ENCODE peak calls at places on chromosome X, in four cellular contexts. S is endothelial cell of umbilical vein, E is prostate gland, D is transverse colon. O is an unnamed sample.

GRCh38 chrX:107135076-107135964 is 16.7 kb upstream of the RBM41 start:
- DNase-seq in E (no peak), D (no peak), S (no peak), O (no peak)

GRCh38 chrX:110315541-110315940 is 2.3 kb downstream of the AMMECR1 start:
- DNase-seq in E (no peak), D (no peak), S (no peak), O (no peak)

GRCh38 chrX:19683817-19684216 is 168.5 kb upstream of the MAP3K15 start:
- DNase-seq in D (no peak), S (no peak), E (no peak), O (no peak)

GRCh38 chrX:43644124-43644701 is 11.9 kb upstream of the MAOA start:
- DNase-seq in S (no peak), E (no peak), D (no peak), O (no peak)

GRCh38 chrX:147917700-147918694 is 6.3 kb downstream of the FMR1 start:
- DNase-seq in D (no peak), E (no peak), S (peak), O (no peak)

GRCh38 chrX:69154051-69154450 is 11.2 kb downstream of the PJA1 start:
- DNase-seq in E (no peak), D (no peak), S (no peak), O (no peak)

GRCh38 chrX:107738768-107739167 is 36.8 kb downstream of the TSC22D3 start:
- DNase-seq in D (no peak), S (no peak), E (no peak), O (no peak)

GRCh38 chrX:65674351-65674893 is 7.0 kb downstream of the MSN start:
- DNase-seq in E (no peak), S (peak), D (no peak), O (no peak)

GRCh38 chrX:11968991-11969390 is 169.3 kb upstream of the FRMPD4 start:
- DNase-seq in D (no peak), S (no peak), E (no peak), O (no peak)

GRCh38 chrX:65034292-65034640 is 58.0 kb upstream of the ZC4H2 start:
- DNase-seq in E (no peak), S (no peak), D (no peak), O (no peak)

GRCh38 chrX:964831-965416 is 247.5 kb downstream of the CRLF2 start:
- DNase-seq in D (no peak), S (no peak), E (no peak), O (no peak)

GRCh38 chrX:135389717-135390116 is 32.0 kb upstream of the SMIM10L2A start:
- DNase-seq in E (no peak), S (no peak), D (no peak), O (no peak)

GRCh38 chrX:48919360-48919821 is 567 bp upstream of the PIM2 start:
- DNase-seq in D (no peak), E (no peak), S (no peak), O (no peak)

DNA sequence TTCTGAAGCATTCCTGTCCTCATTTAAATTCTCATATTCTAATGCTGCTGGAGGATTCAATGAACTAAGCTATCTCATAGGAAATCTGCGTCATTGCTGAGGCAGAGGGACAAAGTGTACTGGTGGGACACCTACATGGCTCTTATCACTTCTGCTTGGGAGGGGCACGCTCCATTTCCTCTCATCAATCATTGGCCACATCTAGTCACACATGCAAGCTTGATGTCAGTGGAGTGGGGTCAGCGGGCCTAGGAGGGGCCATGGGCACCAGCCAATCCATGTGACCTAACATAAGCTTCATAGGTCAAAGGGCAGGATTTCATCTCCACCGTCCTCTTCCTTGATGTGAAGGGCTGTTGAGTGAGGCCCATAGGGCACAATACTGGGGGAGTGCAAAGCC is 21.4 kb downstream of the BEX3 start:
- DNase-seq in D (no peak), S (no peak), E (no peak), O (no peak)
- H3K27ac ChIP-seq in D (no peak), S (peak), E (no peak), O (no peak)

GRCh38 chrX:153336988-153337387 is 3.0 kb downstream of the ZNF275 start:
- DNase-seq in S (no peak), E (no peak), D (no peak), O (no peak)

GRCh38 chrX:153334654-153335295 is 822 bp downstream of the ZNF275 start:
- DNase-seq in S (no peak), E (no peak), D (no peak), O (no peak)

GRCh38 chrX:153336128-153336894 is 2.4 kb downstream of the ZNF275 start:
- DNase-seq in S (no peak), D (no peak), E (no peak), O (no peak)

GRCh38 chrX:153333271-153333670 is 682 bp upstream of the ZNF275 start:
- DNase-seq in E (no peak), S (no peak), D (no peak), O (no peak)

DNA sequence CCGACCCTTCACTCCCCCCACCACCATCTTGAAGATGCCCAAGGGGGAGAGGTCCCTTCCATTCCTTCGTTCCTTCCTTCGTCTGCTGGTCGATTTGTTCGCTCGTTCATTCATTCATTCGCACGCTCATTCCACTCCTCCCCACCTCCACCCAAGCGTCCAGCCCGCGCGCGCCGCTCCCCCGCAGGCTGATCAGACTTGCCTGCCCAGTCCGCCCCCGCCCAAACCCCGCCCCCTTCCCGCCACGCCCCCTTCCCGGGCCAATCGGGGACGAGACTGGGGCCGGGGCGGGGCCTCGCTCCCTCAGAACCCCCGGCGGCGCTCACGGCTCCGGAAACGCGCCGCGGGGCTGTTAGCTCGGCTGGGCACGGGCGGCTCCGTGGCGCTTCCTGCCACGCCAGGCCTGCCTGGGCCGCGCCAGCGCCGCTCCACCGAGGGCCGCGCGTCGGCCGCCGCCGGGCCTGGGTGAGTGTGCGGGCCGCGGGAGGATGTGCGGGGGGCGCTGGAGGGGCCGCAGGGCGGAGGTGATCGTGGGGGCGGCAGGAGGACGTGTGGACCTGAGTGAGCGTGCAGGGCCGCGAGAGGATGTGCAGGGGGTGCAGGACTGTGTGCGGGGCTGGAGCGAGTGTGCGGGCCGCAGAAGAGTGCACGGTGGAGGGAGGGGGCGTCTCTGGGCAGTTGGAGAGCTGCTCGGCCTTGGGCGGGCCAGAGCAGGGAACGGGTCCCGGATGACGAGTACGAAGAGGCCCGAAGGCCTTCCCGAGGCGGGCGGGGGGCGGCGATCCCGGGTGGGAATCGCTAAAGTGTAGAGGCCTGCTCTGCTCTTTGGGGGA is at the start of gene ZNF275:
- DNase-seq in D (peak), S (peak), E (peak), O (no peak)
- TF ChIP-seq POLR2AphosphoS5 in D (peak), S (peak), E (peak), O (peak)

GRCh38 chrX:71919436-71919835 is 8.8 kb downstream of the NHSL2 start:
- DNase-seq in S (no peak), D (no peak), E (no peak), O (no peak)
- H3K27ac ChIP-seq in S (no peak), D (no peak), E (no peak), O (no peak)

GRCh38 chrX:13398073-13398823 is 78.4 kb upstream of the ATXN3L start:
- DNase-seq in S (peak), D (peak), E (no peak), O (no peak)
- TF ChIP-seq POLR2AphosphoS5 in S (peak), D (peak), E (no peak), O (no peak)

GRCh38 chrX:30659421-30659820 is 6.2 kb downstream of the GK start:
- DNase-seq in D (no peak), S (peak), E (no peak), O (no peak)
- H3K27ac ChIP-seq in D (peak), S (peak), E (no peak), O (no peak)

GRCh38 chrX:38468758-38469157 is 92.6 kb upstream of the TSPAN7 start:
- DNase-seq in S (no peak), D (no peak), E (no peak), O (no peak)
- TF ChIP-seq POLR2AphosphoS5 in S (no peak), D (no peak), E (no peak), O (no peak)

GRCh38 chrX:119669424-119670037 is 23.4 kb downstream of the SEPTIN6 start:
- DNase-seq in D (no peak), S (peak), E (no peak), O (no peak)
- H3K27ac ChIP-seq in D (peak), S (no peak), E (no peak), O (no peak)

DNA sequence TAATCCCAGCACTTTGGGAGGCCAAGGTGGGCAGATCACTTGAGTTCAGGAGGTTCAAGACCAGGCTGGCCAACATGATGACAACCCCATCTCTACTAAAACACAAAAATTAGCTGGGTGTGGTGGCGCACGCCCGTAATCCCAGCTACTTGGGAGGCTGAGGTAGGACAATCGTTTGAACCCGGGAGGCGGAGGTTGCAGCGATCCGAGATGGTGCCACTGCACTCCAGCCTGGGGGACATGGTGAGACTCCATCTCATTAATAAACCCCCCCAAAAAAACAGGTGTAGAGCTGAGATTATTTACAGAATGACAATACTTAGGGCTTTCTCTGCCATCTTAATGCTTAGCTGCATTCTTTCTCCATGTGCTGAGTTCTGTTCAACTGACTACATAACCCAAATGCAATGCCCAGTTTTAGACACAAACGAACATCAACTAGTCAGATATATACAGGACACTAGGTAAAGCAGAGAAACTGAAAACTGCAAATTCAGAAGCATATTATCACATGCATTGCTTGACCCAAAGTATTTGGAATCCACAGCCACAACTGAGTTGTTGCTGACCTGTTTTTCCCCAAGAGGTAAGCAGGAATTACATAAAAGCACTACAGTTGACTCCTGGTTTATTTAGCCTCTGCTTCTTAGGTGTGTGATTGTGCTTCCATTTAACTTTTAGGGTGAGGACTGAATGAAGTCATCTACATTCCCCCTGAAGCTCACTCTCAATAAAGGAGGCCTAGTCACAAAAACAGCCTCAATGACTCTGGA is 12.1 kb downstream of the RBMX start:
- DNase-seq in D (no peak), S (no peak), E (no peak), O (no peak)
- TF ChIP-seq POLR2AphosphoS5 in D (no peak), S (no peak), E (no peak), O (peak)

DNA sequence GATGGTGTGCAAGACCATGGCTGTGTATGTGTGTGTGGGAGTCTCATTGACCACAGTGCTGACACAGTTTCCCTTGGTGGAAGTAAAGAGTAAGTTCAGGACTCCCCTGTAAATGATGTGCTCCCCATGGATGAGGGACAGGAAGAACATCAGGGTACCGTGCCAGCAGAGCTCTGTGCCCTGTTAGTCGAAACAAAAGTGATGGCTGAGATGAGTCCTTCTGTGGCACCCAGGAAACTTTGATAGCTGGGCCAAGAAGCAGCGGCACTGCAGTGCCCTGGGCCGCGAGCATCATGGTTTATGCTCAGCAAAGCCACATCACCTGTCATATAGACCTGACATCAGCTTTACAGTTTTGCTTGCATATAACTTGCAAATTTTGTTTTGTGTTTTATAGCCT is 61.4 kb upstream of the CLDN34 start:
- DNase-seq in D (no peak), E (no peak), S (no peak), O (no peak)
- H3K27ac ChIP-seq in D (no peak), E (no peak), S (no peak), O (no peak)

DNA sequence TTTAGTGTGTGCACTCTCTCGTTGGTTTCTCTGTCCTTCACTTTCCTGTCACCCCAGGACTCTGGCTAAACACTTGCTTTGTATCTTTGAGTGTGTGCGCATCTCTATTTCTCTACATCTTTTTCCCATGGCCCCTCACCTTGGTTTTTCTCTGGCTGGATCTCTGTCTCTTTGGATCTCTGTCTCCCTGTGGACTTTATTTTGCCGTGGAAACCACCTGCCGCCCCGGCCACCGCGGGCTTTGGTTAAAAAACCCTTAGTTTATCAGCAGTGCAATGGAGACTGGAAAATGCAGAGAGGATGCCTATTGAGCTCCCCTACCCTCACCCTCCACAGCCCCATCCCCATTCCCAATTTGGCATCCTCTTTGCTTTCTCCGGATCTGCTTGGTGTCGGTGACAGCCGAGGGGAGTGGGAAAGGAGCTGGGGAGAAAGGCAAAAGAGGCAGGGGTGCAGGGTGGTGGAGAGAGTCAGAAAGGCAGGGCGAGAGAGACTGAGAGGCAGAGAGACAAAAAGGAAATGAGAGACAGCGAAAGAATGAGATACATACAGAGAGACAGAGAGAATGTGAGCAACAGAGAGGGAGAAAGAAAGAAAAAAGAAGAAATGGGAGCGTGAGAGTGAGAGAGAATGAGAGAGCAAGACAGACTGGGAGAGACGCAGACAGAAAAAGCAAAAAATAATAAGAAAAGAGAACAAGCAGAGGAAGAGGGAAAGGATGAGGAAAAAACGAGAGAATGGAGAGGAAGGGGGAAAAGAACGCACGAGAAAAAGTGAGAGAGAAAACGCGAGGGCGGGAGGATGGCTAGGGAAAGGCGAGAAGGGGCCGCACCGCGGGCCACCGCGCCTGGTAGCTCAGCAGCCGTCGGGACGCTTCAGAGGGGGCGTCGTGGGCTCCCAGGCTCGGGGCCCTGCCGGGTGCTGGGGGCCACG is 688 bp downstream of the GPR101 start:
- DNase-seq in E (no peak), S (no peak), D (no peak), O (no peak)
- TF ChIP-seq POLR2AphosphoS5 in E (no peak), S (no peak), D (no peak), O (no peak)